ENCODE peak calls at places on chromosomes 13 and 19, in four cellular contexts. B is endothelial cell; J is stimulated activated CD4-positive, alpha-beta T cell treated with anti-CD3 and anti-CD28 coated beads, TNF-alpha, amount 100 ng/mL, for 24 hours; S is T-helper 1 cell. I is an unnamed sample.

GRCh38 chr13:92967923-92968322 is 258.7 kb upstream of the GPC6 start:
- DNase-seq in B (no peak), J (no peak), S (no peak), I (no peak)

GRCh38 chr13:43475135-43475534 is 311.6 kb downstream of the ENOX1 start:
- DNase-seq in B (no peak), S (no peak), J (no peak), I (no peak)

GRCh38 chr19:16830679-16831078 is 1.5 kb downstream of the SIN3B start:
- DNase-seq in B (no peak), S (no peak), J (no peak), I (no peak)

GRCh38 chr13:46100191-46100877 is 4.5 kb downstream of the CPB2 start:
- DNase-seq in B (no peak), J (no peak), S (no peak), I (no peak)

GRCh38 chr13:30880756-30881155 is 25.3 kb upstream of the MEDAG start:
- DNase-seq in B (no peak), J (no peak), S (no peak), I (no peak)

GRCh38 chr19:32101206-32101605 is 244.2 kb upstream of the ZNF507 start:
- DNase-seq in J (no peak), B (no peak), S (no peak), I (no peak)

GRCh38 chr13:96751089-96751488 is 243.2 kb downstream of the OXGR1 start:
- DNase-seq in B (no peak), S (no peak), J (no peak), I (no peak)

GRCh38 chr13:48579167-48579918 is 46.5 kb upstream of the RCBTB2 start:
- DNase-seq in S (no peak), B (no peak), J (no peak), I (no peak)

GRCh38 chr13:44904982-44905381 is 84.3 kb downstream of the NUFIP1 start:
- DNase-seq in S (no peak), B (no peak), J (no peak), I (no peak)

GRCh38 chr19:27793128-27793643 is 1419.8 kb downstream of the UQCRFS1 start:
- DNase-seq in B (peak; percentile 18), J (peak; percentile 58), S (peak; percentile 61), I (peak; percentile 65)

GRCh38 chr13:79581870-79582315 is 100.9 kb downstream of the NDFIP2 start:
- DNase-seq in B (no peak), S (no peak), J (no peak), I (no peak)

GRCh38 chr13:110126391-110126961 is 180.5 kb downstream of the COL4A1 start:
- DNase-seq in B (peak; percentile 52), S (no peak), J (no peak), I (peak; percentile 84)

GRCh38 chr13:49354719-49355118 is 89.1 kb downstream of the CAB39L start:
- DNase-seq in S (no peak), B (no peak), J (no peak), I (no peak)

GRCh38 chr19:39557791-39558622 is 18.0 kb upstream of the EID2 start:
- DNase-seq in S (no peak), J (no peak), B (no peak), I (no peak)

GRCh38 chr13:40680659-40681323 is 14.3 kb upstream of the FOXO1 start:
- DNase-seq in S (no peak), J (no peak), B (no peak), I (no peak)

GRCh38 chr19:3976495-3977241 is 5.8 kb upstream of the DAPK3 start:
- DNase-seq in B (no peak), J (no peak), S (no peak), I (no peak)

GRCh38 chr13:58324130-58324529 is 692.6 kb downstream of the PCDH17 start:
- DNase-seq in B (no peak), J (no peak), S (no peak), I (no peak)

GRCh38 chr13:36745436-36745835 is 71.6 kb downstream of the SERTM1 start:
- DNase-seq in B (no peak), J (no peak), S (no peak), I (no peak)

GRCh38 chr13:46401432-46401831 is 14.4 kb upstream of the RUBCNL start:
- DNase-seq in J (no peak), B (no peak), S (no peak), I (no peak)